ENCODE peak calls at places on chromosomes 12 and 14, in four cellular contexts. F, E, L and P are unnamed samples.

GRCh38 chr12:68871899-68872298 is 61.1 kb downstream of the CPM start:
- DNase-seq in F (no peak), L (no peak), E (no peak), P (peak)

GRCh38 chr14:93736378-93737014 is 51.8 kb downstream of the PRIMA1 start:
- DNase-seq in F (no peak), E (peak), L (no peak), P (peak)

GRCh38 chr14:26984318-26985177 is 386.7 kb upstream of the NOVA1 start:
- DNase-seq in E (peak), F (peak), L (peak), P (peak)

GRCh38 chr14:59439256-59440015 is 25.7 kb downstream of the GPR135 start:
- DNase-seq in L (no peak), F (no peak), E (no peak), P (no peak)

GRCh38 chr12:47997321-47997720 is 7.0 kb downstream of the COL2A1 start:
- DNase-seq in F (no peak), E (no peak), L (no peak), P (no peak)

GRCh38 chr12:107912421-107913004 is 138.0 kb downstream of the ASCL4 start:
- DNase-seq in F (peak), L (peak), E (peak), P (peak)

GRCh38 chr12:47828008-47828966 is 8.6 kb upstream of the HDAC7 start:
- DNase-seq in E (no peak), F (peak), L (no peak), P (no peak)

GRCh38 chr12:87801860-87802720 is 227.1 kb downstream of the C12orf50 start:
- DNase-seq in L (no peak), E (no peak), F (no peak), P (no peak)

GRCh38 chr14:100690672-100691071 is 36.0 kb upstream of the DLK1 start:
- DNase-seq in E (no peak), F (no peak), L (peak), P (no peak)

GRCh38 chr12:28536088-28536487 is 345.8 kb downstream of the CCDC91 start:
- DNase-seq in F (no peak), E (no peak), L (no peak), P (no peak)

GRCh38 chr12:132690112-132690511 is 2.7 kb downstream of the PXMP2 start:
- DNase-seq in F (no peak), L (no peak), E (no peak), P (no peak)

GRCh38 chr12:52396656-52397055 is 9.5 kb downstream of the KRT82 start:
- DNase-seq in L (no peak), E (no peak), F (no peak), P (no peak)

GRCh38 chr12:66746489-66747201 is 67.8 kb upstream of the GRIP1 start:
- DNase-seq in L (no peak), E (no peak), F (no peak), P (no peak)

GRCh38 chr14:75274899-75275569 is 3.6 kb upstream of the FOS start:
- DNase-seq in F (no peak), L (no peak), E (no peak), P (no peak)

GRCh38 chr14:103356151-103356766 is 22.2 kb downstream of the EIF5 start:
- DNase-seq in L (peak), F (no peak), E (no peak), P (no peak)

GRCh38 chr14:68678471-68678870 is 114.4 kb downstream of the ZFP36L1 start:
- DNase-seq in L (no peak), F (no peak), E (no peak), P (no peak)

GRCh38 chr14:79443602-79444001 is 767.7 kb downstream of the DIO2 start:
- DNase-seq in E (no peak), F (no peak), L (no peak), P (no peak)

GRCh38 chr14:47207636-47208035 is 467.8 kb downstream of the MDGA2 start:
- DNase-seq in E (no peak), L (no peak), F (no peak), P (no peak)

GRCh38 chr12:48937170-48937569 is 11.9 kb upstream of the FKBP11 start:
- DNase-seq in L (peak), F (no peak), E (peak), P (peak)

GRCh38 chr14:63605041-63605532 is 36.6 kb downstream of the WDR89 start:
- DNase-seq in F (no peak), E (no peak), L (no peak), P (no peak)

GRCh38 chr14:63598821-63599220 is 42.9 kb downstream of the WDR89 start:
- DNase-seq in E (no peak), L (no peak), F (no peak), P (no peak)

GRCh38 chr14:63604626-63605025 is 37.0 kb downstream of the WDR89 start:
- DNase-seq in L (no peak), F (no peak), E (no peak), P (no peak)

DNA sequence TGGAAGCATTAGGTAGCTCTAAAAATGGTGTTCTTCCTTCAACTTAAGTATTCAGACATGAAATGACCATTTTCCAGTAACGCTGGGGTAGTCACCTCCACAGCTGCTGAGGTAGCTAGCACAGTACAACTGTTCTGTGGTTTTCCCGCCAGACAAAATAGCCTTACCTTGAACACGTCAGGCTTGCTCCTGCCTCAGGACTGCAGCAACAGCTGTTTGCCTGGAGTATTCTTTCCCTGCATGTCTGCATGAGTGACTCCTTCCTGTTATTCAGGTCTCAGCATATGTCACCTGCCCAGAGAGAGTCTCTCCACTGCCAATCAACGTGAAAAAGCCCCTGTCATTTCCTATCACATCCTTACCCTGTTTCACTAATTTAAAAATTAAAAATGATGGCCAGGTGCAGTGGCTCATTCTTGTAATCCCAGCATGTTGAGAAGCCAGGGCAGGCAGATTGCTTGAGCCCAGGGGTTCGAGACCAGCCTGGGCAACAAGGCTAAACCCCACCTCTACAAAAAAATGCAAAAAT is 37.9 kb downstream of the WDR89 start:
- DNase-seq in L (no peak), F (no peak), E (no peak), P (no peak)
- TF ChIP-seq MAX in L (no peak), F (no peak), E (no peak), P (no peak)

GRCh38 chr14:22084393-22085281 is 411.0 kb upstream of the OR4E1 start:
- DNase-seq in L (peak), F (peak), E (no peak), P (no peak)
- TF ChIP-seq TEAD4 in L (no peak), F (no peak), E (no peak), P (no peak)

GRCh38 chr14:76729953-76730505 is 31.2 kb upstream of the VASH1 start:
- DNase-seq in L (no peak), E (no peak), F (no peak), P (no peak)
- TF ChIP-seq MAX in L (no peak), E (no peak), F (no peak), P (no peak)

GRCh38 chr12:123096159-123096558 is 54.7 kb downstream of the PITPNM2 start:
- DNase-seq in L (no peak), E (no peak), F (no peak), P (no peak)

GRCh38 chr12:123098780-123099179 is 52.1 kb downstream of the PITPNM2 start:
- DNase-seq in E (no peak), L (no peak), F (no peak), P (no peak)

GRCh38 chr12:123099556-123100192 is 51.2 kb downstream of the PITPNM2 start:
- DNase-seq in L (no peak), F (peak), E (no peak), P (no peak)

GRCh38 chr12:123095074-123095694 is 55.7 kb downstream of the PITPNM2 start:
- DNase-seq in E (no peak), F (no peak), L (no peak), P (no peak)

DNA sequence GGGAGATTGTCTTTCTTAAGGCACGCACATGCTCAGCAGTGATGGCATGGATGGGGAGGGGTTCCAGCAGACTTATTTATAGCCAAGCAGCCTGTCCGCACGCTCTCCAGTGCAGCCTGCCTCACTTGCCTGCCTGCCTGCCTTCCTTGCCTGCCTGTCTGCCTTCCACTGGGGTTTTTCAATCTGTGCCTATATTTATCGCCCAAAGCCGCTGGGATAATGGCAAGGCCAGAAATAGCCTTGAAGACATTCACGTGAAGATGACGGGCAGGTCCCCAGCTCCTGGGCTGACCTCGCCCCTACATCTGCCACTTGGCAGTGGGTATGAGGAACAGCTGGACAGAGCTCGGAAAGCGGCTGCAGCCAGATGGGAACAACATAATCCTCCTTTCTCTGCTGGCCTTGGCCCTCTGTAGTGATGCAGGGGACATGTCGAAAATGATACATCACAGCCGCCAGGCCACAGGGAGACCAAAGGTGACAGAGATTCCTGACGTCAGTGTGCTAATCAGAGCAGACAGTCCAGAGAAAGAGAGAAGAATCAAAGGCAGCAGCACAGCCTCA is 53.3 kb downstream of the PITPNM2 start:
- DNase-seq in E (no peak), L (no peak), F (no peak), P (no peak)
- TF ChIP-seq TEAD4 in E (no peak), L (no peak), F (no peak), P (no peak)

GRCh38 chr12:131102991-131103609 is 149.4 kb downstream of the ADGRD1 start:
- DNase-seq in E (peak), L (no peak), F (no peak), P (peak)
- TF ChIP-seq MAX in E (no peak), L (no peak), F (no peak), P (no peak)

DNA sequence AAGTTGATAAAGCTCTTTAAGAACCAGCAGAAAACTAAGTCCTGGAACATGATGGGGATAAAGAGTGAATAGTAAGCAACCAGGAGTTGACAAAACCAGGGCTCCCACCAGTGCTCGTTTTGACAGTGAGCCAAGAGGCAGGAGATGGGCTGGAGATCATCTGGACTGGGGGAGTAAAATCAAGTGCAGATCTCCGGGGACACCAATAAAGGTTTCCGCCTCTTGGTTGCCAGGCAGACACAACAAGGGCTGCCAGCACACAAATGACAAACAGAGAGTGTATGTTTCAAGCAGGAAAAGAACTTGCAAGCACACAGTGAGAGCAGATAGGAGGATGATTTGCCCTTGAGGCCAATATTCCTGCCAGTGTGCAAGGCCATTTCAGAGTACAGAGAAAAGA is 404.7 kb downstream of the SLC6A15 start:
- DNase-seq in F (peak), L (no peak), E (no peak), P (no peak)
- TF ChIP-seq TEAD4 in F (no peak), L (no peak), E (no peak), P (no peak)

DNA sequence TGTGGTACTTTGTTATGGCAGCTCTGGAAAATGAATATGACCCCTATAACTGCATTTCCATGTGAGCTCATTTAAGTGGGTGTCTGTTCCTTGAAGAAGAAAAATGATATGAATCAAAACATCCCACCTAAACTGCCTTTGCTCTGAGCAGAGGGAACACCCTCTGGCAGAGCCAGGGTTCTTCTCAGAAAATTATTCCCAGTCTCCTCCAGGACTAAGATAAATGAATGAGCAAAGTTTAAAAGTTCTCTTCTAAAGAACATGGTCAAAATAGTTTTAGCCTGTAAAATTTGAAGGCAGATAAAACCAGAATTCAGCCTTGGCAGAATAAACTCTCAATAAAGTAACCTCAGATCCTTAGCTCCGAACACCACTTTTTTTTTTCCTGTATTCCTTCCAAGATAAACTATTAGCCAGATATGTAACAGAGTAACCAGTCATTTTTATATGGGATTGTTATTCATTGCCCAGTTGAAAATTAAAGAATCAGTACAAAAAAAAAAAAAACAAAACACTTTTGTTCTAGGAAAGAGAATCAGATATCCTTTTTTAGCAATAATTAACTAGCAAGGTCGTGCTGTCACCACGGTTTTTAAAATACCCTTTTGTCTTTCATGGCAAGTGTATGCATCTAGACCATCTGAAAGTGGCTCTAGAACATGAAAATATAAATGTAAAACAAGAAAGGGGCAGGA is 60.7 kb downstream of the CAPZA3 start:
- DNase-seq in E (no peak), L (no peak), F (no peak), P (no peak)
- TF ChIP-seq MAX in E (no peak), L (no peak), F (no peak), P (no peak)